ENCODE peak calls at places on chromosomes 4 and X, in four cellular contexts. Y is ascending aorta, U is tibial nerve, S is hepatocyte. X is an unnamed sample.

GRCh38 chrX:47078129-47079043 is at the start of gene RGN:
- DNase-seq in Y (no peak), U (no peak), S (peak; percentile 32), X (no peak)

GRCh38 chr4:5956285-5957021 is 61.8 kb downstream of the C4orf50 start:
- DNase-seq in Y (no peak), U (no peak), S (peak; percentile 29), X (no peak)

GRCh38 chr4:17336524-17336941 is 175.4 kb downstream of the QDPR start:
- DNase-seq in Y (no peak), U (no peak), S (no peak), X (no peak)

GRCh38 chr4:48346594-48346993 is 5.3 kb downstream of the SLAIN2 start:
- DNase-seq in Y (no peak), U (no peak), S (no peak), X (no peak)

GRCh38 chrX:71148278-71148663 is 3.6 kb downstream of the NLGN3 start:
- DNase-seq in Y (no peak), U (no peak), S (no peak), X (no peak)

GRCh38 chr4:111602848-111603247 is 542.4 kb upstream of the FAM241A start:
- DNase-seq in Y (no peak), U (no peak), S (no peak), X (no peak)

GRCh38 chr4:27094785-27095184 is 234.1 kb downstream of the STIM2 start:
- DNase-seq in Y (no peak), U (no peak), S (no peak), X (peak; percentile 98)

GRCh38 chrX:1592128-1592862 is 891 bp downstream of the AKAP17A start:
- DNase-seq in Y (no peak), U (no peak), S (peak; percentile 50), X (no peak)

GRCh38 chr4:14125375-14126129 is 498.0 kb upstream of the BOD1L1 start:
- DNase-seq in Y (no peak), U (no peak), S (no peak), X (no peak)

DNA sequence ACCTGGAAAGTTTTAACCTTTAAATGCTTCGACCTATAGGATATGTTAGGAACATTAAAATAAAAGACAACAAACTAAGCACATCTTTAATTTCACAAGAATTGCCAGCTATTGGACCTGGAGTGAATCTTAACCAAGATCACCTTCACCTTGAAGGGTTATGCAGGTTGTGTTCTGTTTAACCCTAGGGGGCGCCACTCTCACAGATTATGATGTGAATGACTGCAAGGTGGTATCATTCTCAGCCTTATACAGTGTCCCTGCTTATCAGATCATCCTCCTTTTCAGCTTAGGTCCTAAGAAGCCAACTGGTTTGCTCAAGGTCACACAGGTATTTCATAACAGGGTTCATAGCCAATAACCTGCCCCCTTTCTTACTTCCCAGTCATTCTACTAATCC is 23.5 kb downstream of the INTS6L start:
- DNase-seq in Y (no peak), U (no peak), S (no peak), X (no peak)
- TF ChIP-seq CTCF in Y (no peak), U (no peak), S (no peak), X (no peak)

DNA sequence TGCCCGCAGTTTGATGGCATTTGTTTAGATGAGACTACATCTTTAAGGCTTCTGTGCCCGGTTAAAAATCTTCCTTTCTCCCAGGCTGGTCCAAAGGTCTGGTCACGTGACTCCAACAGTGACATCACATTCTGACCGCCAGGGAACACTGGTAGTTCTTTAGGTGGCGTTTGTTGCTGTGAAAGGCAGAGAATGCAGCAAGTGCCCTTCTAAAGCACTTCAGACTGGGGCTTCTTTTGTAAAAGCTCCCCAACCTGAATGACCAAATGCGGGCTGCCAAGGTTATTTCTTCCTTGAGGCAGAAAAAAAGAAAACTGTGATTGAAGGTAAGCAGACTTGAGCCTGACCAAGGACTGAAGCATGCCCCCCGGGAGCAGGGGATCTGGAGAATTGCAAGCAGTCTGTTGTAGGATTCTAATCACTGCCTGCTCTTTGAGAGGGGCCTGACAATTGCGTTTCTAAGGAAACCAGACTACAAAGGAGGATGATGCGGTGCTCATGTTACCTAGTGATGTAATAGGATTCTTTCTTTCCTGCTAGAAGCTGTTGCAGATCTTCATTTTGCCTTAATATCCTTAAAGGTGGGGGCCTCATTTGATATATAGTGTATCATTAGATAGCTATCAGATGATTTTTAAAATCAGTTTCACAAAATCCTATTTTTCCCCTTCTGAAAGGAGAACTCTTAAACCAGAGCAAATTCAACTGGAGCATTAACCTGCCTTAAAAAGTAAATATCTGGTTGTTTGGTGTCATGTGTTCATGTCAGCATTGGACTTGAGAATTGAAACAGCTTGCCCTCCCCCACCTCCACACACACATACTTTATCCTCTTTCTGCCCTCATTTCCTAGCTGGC is 133.1 kb downstream of the AKAP4 start:
- DNase-seq in Y (no peak), U (no peak), S (peak; percentile 80), X (no peak)
- H3K4me3 ChIP-seq in Y (peak overlapping the region; percentile 22), U (no peak overlapping the region), S (no peak overlapping the region), X (no peak overlapping the region)

GRCh38 chr4:41146196-41146595 is 68.1 kb downstream of the APBB2 start:
- DNase-seq in Y (no peak), U (no peak), S (no peak), X (no peak)

GRCh38 chr4:41143721-41144379 is 70.5 kb downstream of the APBB2 start:
- DNase-seq in Y (no peak), U (no peak), S (no peak), X (no peak)

GRCh38 chr4:41146716-41147506 is 67.4 kb downstream of the APBB2 start:
- DNase-seq in Y (peak; percentile 74), U (peak; percentile 30), S (peak; percentile 40), X (no peak)

GRCh38 chr4:41144812-41145211 is 69.5 kb downstream of the APBB2 start:
- DNase-seq in Y (no peak), U (no peak), S (no peak), X (no peak)

DNA sequence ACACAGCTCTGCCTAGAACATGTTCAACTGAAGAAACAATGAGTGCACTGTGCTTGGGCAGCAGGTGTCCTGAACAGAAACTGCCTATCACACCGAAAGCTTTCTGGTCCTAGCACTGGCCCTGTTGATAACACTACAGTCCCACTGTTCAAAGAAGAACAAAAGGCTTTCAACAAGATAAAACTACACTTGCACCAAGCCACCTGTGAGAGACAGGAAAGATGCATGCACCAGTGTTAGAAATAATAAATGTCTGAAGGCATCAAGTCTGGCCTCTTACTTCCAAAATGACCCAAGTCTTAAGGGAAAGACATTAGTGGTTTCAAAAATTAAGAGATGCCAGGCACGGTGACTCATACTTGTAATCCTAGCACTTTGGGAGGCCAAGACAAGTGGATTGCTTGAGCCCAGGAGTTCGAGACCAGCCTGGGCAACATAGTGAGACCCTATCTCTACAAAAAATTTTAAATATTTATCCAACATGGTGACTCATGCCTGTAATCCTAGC is 68.7 kb downstream of the APBB2 start:
- DNase-seq in Y (no peak), U (no peak), S (no peak), X (no peak)
- TF ChIP-seq CTCF in Y (no peak), U (no peak), S (no peak), X (no peak)

GRCh38 chr4:52071786-52072552 is 20.9 kb downstream of the SPATA18 start:
- DNase-seq in Y (no peak), U (no peak), S (no peak), X (no peak)

GRCh38 chr4:52081216-52081615 is 30.1 kb downstream of the SPATA18 start:
- DNase-seq in Y (no peak), U (no peak), S (no peak), X (no peak)

DNA sequence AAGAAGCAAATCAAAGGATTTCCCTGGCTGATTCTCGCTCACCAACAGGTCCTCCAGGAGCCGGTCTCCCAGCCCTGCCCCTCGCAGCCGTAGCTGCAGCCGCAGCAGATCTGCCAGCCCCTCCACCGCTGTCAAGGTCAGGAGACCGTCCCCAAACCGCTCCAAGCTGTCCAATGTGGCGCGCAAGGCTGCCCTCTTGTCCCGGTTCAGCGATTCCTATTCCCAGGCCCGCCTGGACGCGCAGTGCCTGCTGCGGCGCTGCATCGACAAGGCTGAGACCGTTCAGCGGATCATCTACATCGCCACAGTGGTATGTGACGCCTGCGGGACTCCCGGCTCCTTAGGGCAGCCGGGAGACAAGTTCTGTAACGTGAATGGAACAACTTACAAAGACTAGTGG is 25.6 kb downstream of the SPATA18 start:
- DNase-seq in Y (no peak), U (no peak), S (peak; percentile 36), X (no peak)
- H3K4me3 ChIP-seq in Y (no peak overlapping the region), U (peak overlapping the region; percentile 11), S (peak overlapping the region; percentile 10), X (no peak overlapping the region)

GRCh38 chr4:181569553-181569952 is 673.6 kb upstream of the TENM3 start:
- DNase-seq in Y (no peak), U (no peak), S (peak; percentile 45), X (no peak)
- TF ChIP-seq CTCF in Y (no peak), U (peak; percentile 18), S (peak; percentile 56), X (peak; percentile 53)

DNA sequence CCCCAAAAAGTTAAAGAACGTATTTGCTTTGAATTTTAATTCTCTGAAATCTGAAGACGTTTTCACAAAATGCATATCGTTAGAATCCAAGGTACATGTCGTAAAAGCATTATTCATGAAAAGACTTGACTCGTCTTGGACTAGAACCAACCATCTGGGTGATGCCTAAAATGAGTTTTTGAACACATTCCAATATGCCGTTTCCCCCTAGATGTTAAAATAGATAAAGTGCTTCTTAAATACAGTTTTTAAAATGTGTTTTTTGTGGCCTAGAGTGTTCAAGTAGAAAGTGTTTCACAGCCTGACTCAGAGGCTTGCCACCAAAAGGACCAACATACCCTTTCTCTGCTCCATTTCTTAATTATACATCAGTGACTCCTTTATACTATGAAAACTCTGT is 48.6 kb downstream of the PRKG2 start:
- DNase-seq in Y (no peak), U (no peak), S (no peak), X (no peak)
- H3K4me3 ChIP-seq in Y (no peak overlapping the region), U (no peak overlapping the region), S (no peak overlapping the region), X (no peak overlapping the region)

GRCh38 chr4:137819964-137820383 is 287.7 kb upstream of the PCDH18 start:
- DNase-seq in Y (no peak), U (no peak), S (peak; percentile 71), X (peak; percentile 21)
- TF ChIP-seq CTCF in Y (no peak), U (no peak), S (peak; percentile 60), X (peak; percentile 75)

GRCh38 chrX:153741446-153741845 is 16.8 kb downstream of the ABCD1 start:
- DNase-seq in Y (no peak), U (no peak), S (no peak), X (no peak)

GRCh38 chrX:153740631-153741222 is 16.1 kb downstream of the ABCD1 start:
- DNase-seq in Y (no peak), U (no peak), S (no peak), X (no peak)

GRCh38 chrX:153739754-153740486 is 15.3 kb downstream of the ABCD1 start:
- DNase-seq in Y (no peak), U (no peak), S (no peak), X (no peak)

GRCh38 chrX:153746359-153746758 is 17.7 kb upstream of the PLXNB3 start:
- DNase-seq in Y (no peak), U (no peak), S (no peak), X (no peak)

DNA sequence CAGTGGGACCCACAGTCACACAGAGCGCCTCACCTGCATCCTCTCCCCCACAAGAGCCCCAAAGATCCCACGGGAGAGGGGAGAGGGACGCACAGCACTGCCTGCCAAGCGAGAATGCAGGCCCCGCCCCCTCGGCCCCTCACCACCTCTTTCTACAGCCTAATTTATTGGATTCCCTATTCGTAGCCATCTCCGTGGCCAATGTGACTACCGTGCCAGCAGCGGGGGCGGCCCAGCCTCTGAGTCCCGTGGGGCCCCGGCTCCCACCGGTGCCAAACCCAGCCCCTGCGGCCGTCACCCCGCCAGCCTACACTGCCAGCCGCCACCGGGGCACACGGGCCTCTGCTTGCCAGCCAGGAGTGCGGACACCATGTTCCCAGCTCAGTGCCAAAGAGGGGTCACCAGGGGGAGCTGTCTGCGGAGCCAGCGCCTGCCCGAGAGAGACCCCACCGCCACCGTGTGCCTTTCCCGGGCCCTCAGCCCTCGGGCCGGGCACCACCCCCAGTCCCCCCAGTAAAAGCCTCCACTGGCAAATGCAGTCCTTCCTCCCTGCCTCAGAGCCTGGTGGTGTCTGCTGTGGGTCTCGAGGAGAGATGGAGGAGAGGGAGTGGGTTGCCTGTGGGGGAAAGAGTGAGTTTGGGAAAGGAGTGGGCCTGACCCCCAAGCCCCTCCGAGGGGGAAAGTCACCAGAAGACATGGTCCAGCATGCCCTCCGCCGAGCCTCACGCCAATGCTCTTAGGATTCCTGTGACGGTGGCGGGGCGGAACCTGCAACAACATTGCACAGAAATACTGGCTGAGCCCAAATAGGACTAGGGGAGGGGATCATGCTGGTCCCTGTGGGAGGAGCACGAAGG is 19.6 kb upstream of the PLXNB3 start:
- DNase-seq in Y (no peak), U (no peak), S (no peak), X (no peak)
- H3K4me3 ChIP-seq in Y (peak overlapping the region; percentile 51), U (peak overlapping the region; percentile 23), S (no peak overlapping the region), X (no peak overlapping the region)

X was measured in LNCaP clone FGC.